ENCODE peak calls at places on chromosomes 5 and 9, in nine cellular contexts. T, N, A, S, H, D, R, C and X are unnamed samples.

GRCh38 chr9:34988218-34989055 is 1.1 kb upstream of the DNAJB5 start:
- DNase-seq in T (peak), N (no peak), A (peak), S (peak), H (no peak), D (no peak), R (no peak), C (peak), X (no peak)

GRCh38 chr9:124773473-124774130 is 2.5 kb upstream of the NR6A1 start:
- DNase-seq in T (no peak), N (no peak), A (no peak), S (no peak), H (no peak), D (no peak), R (no peak), C (no peak), X (no peak)

GRCh38 chr9:130426883-130427282 is 17.9 kb upstream of the ASS1 start:
- DNase-seq in T (no peak), N (peak), A (no peak), S (no peak), H (no peak), D (no peak), R (no peak), C (peak), X (no peak)

GRCh38 chr5:443239-444151 is 519 bp downstream of the EXOC3 start:
- DNase-seq in T (no peak), N (no peak), A (no peak), S (no peak), H (no peak), D (no peak), R (peak), C (no peak), X (peak)

GRCh38 chr9:27664136-27664819 is 91.0 kb upstream of the C9orf72 start:
- DNase-seq in T (no peak), N (no peak), A (peak), S (no peak), H (no peak), D (peak), R (no peak), C (no peak), X (no peak)

GRCh38 chr5:139811076-139811607 is 15.5 kb downstream of the PSD2 start:
- DNase-seq in T (no peak), N (no peak), A (no peak), S (no peak), H (no peak), D (no peak), R (no peak), C (no peak), X (no peak)

GRCh38 chr5:110386782-110387181 is 339.7 kb downstream of the TMEM232 start:
- DNase-seq in T (no peak), N (peak), A (no peak), S (no peak), H (no peak), D (no peak), R (no peak), C (peak), X (no peak)

GRCh38 chr5:139064613-139065012 is 133.6 kb downstream of the SIL1 start:
- DNase-seq in T (no peak), N (peak), A (no peak), S (no peak), H (no peak), D (no peak), R (no peak), C (peak), X (no peak)

GRCh38 chr5:141914154-141914743 is 9.4 kb upstream of the DELE1 start:
- DNase-seq in T (peak), N (no peak), A (peak), S (peak), H (no peak), D (peak), R (peak), C (peak), X (peak)

GRCh38 chr5:81021486-81021885 is 61.3 kb downstream of the RASGRF2 start:
- DNase-seq in T (no peak), N (no peak), A (no peak), S (no peak), H (no peak), D (no peak), R (no peak), C (no peak), X (no peak)

GRCh38 chr5:88833371-88834107 is 49.4 kb downstream of the MEF2C start:
- DNase-seq in T (no peak), N (no peak), A (peak), S (no peak), H (no peak), D (peak), R (peak), C (peak), X (peak)

GRCh38 chr5:9207820-9208418 is 338.0 kb downstream of the SEMA5A start:
- DNase-seq in T (peak), N (peak), A (peak), S (peak), H (peak), D (peak), R (peak), C (peak), X (peak)

GRCh38 chr5:72624641-72625236 is 117.5 kb upstream of the ZNF366 start:
- DNase-seq in T (no peak), N (peak), A (no peak), S (no peak), H (no peak), D (no peak), R (no peak), C (peak), X (no peak)

GRCh38 chr5:89728750-89729149 is 680.8 kb downstream of the CETN3 start:
- DNase-seq in T (no peak), N (no peak), A (no peak), S (no peak), H (no peak), D (no peak), R (no peak), C (peak), X (no peak)

GRCh38 chr9:132244582-132245455 is 83.0 kb downstream of the NTNG2 start:
- DNase-seq in T (no peak), N (no peak), A (no peak), S (no peak), H (no peak), D (no peak), R (no peak), C (no peak), X (no peak)

GRCh38 chr5:38670878-38671277 is 114.4 kb upstream of the LIFR start:
- DNase-seq in T (no peak), N (no peak), A (no peak), S (no peak), H (no peak), D (no peak), R (no peak), C (peak), X (no peak)

GRCh38 chr9:34375901-34376595 is 650 bp downstream of the MYORG start:
- DNase-seq in T (peak), N (peak), A (peak), S (peak), H (no peak), D (peak), R (peak), C (peak), X (peak)

GRCh38 chr9:136289651-136290507 is 14.0 kb downstream of the CCDC187 start:
- DNase-seq in T (no peak), N (peak), A (no peak), S (no peak), H (no peak), D (no peak), R (peak), C (no peak), X (peak)

GRCh38 chr9:35294066-35294465 is 132.3 kb downstream of the UNC13B start:
- DNase-seq in T (peak), N (no peak), A (no peak), S (no peak), H (no peak), D (no peak), R (no peak), C (no peak), X (no peak)

GRCh38 chr9:34185778-34186551 is 7.1 kb downstream of the UBAP1 start:
- DNase-seq in T (no peak), N (peak), A (no peak), S (no peak), H (peak), D (peak), R (no peak), C (peak), X (peak)

GRCh38 chr9:83208065-83208850 is 145.3 kb upstream of the RASEF start:
- DNase-seq in T (no peak), N (no peak), A (no peak), S (no peak), H (no peak), D (no peak), R (no peak), C (no peak), X (no peak)

GRCh38 chr5:76867027-76867426 is 17.2 kb downstream of the S100Z start:
- DNase-seq in T (no peak), N (no peak), A (no peak), S (no peak), H (no peak), D (no peak), R (no peak), C (no peak), X (no peak)

GRCh38 chr5:76870046-76870445 is 20.2 kb downstream of the S100Z start:
- DNase-seq in T (no peak), N (no peak), A (peak), S (no peak), H (no peak), D (peak), R (no peak), C (no peak), X (no peak)

GRCh38 chr5:76862986-76863385 is 13.2 kb downstream of the S100Z start:
- DNase-seq in T (no peak), N (no peak), A (no peak), S (no peak), H (no peak), D (no peak), R (no peak), C (no peak), X (no peak)

GRCh38 chr5:76866503-76866902 is 16.7 kb downstream of the S100Z start:
- DNase-seq in T (no peak), N (no peak), A (no peak), S (no peak), H (no peak), D (no peak), R (no peak), C (no peak), X (no peak)

GRCh38 chr5:76867827-76868693 is 18.2 kb downstream of the S100Z start:
- DNase-seq in T (peak), N (peak), A (peak), S (peak), H (peak), D (peak), R (peak), C (peak), X (peak)
- H3K4me2 ChIP-seq in T (no peak), N (peak), A (no peak), S (no peak), H (peak), D (no peak), R (peak), C (no peak), X (peak)

GRCh38 chr5:132000677-132001453 is 10.6 kb downstream of the ACSL6 start:
- DNase-seq in T (no peak), N (no peak), A (no peak), S (no peak), H (no peak), D (no peak), R (no peak), C (no peak), X (no peak)
- TF ChIP-seq EZH2phosphoT487 in T (no peak), N (no peak), A (no peak), S (no peak), H (no peak), D (no peak), R (no peak), C (no peak), X (no peak)

DNA sequence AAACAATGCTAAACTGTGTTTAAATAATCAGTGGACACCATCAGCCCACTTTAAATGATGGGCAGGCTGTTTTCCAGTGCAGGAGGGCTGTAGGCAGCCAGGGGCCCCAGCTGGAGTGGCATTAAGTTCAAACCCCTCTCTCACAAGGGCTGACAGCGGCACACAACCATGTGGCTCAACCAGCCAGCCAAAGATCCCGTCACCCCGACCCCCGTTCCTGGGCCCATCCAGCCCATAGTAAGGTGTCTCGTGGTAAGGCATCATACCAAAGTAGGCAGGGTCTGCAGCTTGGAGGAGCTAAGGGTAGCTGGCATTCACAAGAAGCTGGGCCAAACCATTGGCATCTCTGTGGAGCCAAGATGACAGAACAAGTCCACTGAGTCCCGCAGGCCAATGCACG is 24.9 kb downstream of the BTNL9 start:
- DNase-seq in T (no peak), N (no peak), A (no peak), S (no peak), H (no peak), D (no peak), R (no peak), C (no peak), X (peak)
- H3K4me2 ChIP-seq in T (no peak), N (no peak), A (no peak), S (no peak), H (no peak), D (no peak), R (no peak), C (no peak), X (peak)

DNA sequence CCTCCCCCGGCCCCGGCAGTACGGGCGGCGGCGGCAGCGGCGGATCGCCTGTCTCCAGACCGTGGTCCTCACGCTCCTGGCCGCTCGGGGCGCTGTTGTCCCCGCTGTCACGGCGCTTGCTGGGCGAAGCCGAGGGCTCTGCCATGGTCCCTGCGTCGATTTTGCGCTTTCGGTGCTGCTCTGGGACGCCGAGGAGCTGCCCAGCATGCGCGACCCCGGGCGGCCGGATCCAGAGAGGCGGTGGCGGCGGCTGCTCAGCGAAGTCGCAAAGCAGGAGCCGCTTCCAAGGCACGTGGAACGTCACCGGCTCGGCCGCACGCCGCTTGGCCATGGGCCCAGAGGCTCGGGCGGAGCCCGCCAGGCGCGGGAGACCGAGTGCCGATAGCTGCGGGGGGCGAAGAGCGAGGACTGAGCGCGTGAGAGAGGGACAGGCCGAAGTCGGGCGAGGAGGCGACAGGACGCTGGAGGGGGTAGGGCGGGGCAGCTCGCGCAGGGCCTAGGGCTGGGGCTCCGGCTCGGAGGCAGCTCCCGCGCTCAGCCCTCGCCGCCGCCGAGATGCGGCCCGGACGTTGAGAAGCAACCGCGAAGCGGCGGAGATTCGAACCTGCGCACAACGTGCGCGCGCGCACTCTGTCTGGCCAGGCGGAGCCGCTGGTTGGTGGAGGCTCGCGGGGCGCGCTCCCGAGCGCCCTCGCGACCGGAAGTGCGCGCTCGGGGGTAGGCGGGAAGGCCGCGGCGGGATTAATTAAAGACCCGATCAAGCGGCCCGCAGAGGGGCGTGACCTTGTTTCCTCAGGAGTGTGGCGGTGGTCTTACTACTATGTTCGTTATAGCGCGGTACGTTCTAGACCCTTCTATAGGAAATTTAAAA is at the start of gene C9orf40:
- DNase-seq in T (peak), N (peak), A (peak), S (peak), H (peak), D (peak), R (peak), C (peak), X (peak)
- TF ChIP-seq EZH2phosphoT487 in T (no peak), N (no peak), A (no peak), S (no peak), H (no peak), D (no peak), R (no peak), C (no peak), X (no peak)

GRCh38 chr5:120621339-120621738 is 157.2 kb downstream of the PRR16 start:
- DNase-seq in T (peak), N (no peak), A (no peak), S (no peak), H (no peak), D (no peak), R (no peak), C (no peak), X (no peak)

GRCh38 chr5:120613729-120614128 is 149.6 kb downstream of the PRR16 start:
- DNase-seq in T (no peak), N (no peak), A (no peak), S (no peak), H (no peak), D (no peak), R (no peak), C (peak), X (no peak)

GRCh38 chr5:120610145-120610544 is 146.0 kb downstream of the PRR16 start:
- DNase-seq in T (no peak), N (no peak), A (no peak), S (no peak), H (no peak), D (no peak), R (no peak), C (no peak), X (no peak)

GRCh38 chr5:120614512-120614911 is 150.4 kb downstream of the PRR16 start:
- DNase-seq in T (no peak), N (no peak), A (no peak), S (no peak), H (no peak), D (no peak), R (no peak), C (peak), X (no peak)

GRCh38 chr5:120615967-120616645 is 152.0 kb downstream of the PRR16 start:
- DNase-seq in T (peak), N (peak), A (peak), S (no peak), H (no peak), D (no peak), R (no peak), C (peak), X (no peak)
- H3K4me2 ChIP-seq in T (no peak), N (peak), A (peak), S (peak), H (no peak), D (no peak), R (no peak), C (peak), X (no peak)

DNA sequence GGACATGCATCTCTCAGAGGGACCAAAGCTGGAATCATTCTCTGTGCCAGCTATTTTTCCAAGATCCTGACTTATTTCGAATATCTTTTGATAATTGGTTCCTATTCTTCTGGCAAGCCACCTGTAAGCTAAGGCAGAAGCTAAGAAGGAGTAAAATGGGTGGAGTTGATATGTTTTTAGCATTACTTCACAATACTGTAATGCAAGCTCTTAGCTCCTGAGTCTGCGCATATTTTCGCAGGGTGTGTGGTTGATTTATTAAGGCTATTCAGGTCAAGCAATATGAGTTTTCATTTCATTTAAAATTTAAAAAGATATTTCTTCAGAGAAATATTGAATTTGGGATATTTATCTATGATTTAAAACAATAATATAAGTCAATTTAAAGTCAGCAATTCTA is 158.5 kb upstream of the ADAMTS16 start:
- DNase-seq in T (no peak), N (no peak), A (no peak), S (no peak), H (no peak), D (no peak), R (no peak), C (no peak), X (no peak)
- TF ChIP-seq EZH2phosphoT487 in T (no peak), N (no peak), A (no peak), S (no peak), H (no peak), D (no peak), R (no peak), C (no peak), X (no peak)

DNA sequence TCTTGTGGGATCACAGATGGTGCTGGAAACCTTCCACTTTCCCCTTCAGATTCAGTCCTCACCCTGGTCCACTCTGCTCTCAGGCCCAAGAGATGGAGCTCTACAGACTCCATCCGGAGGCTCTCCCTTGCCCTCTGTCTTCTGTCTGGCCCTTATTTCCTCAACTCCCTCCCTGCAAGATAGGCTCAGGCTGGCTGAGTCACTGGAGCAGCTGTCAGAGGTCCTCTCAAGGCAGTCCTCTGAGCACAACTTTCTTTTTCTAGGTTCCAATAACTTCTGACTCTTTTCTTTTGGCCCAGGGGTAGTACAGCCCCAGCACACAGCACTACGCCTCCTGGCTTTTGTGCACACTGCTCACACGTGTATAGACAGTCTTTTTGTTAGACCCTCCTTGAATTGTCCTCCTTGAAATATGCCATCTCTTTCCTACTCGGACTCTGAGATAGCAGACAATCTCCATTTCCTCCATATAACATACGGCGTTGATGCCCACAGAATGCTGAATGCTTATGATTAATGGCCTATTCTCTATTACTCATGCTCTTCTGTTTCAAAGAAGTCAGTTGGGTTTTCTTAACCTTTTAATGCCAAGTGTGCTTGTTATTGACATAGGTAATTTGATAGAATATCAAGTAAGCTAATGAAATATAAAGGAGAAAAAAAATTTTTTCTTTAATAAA is 193.1 kb downstream of the SLC12A2 start:
- DNase-seq in T (no peak), N (peak), A (no peak), S (no peak), H (no peak), D (peak), R (no peak), C (peak), X (no peak)
- H3K4me2 ChIP-seq in T (no peak), N (no peak), A (no peak), S (no peak), H (no peak), D (no peak), R (no peak), C (no peak), X (no peak)